ENCODE peak calls at places on chromosomes 7 and 10, in five cellular contexts. K, L, Q, R and G are unnamed samples.

GRCh38 chr10:99235872-99236626 is 397 bp upstream of the HPSE2 start:
- DNase-seq in K (no peak), Q (no peak), R (no peak), L (no peak), G (no peak)

GRCh38 chr10:118045842-118046490 is 775 bp downstream of the RAB11FIP2 start:
- DNase-seq in Q (peak), L (peak), K (peak), R (no peak), G (peak)

GRCh38 chr10:101217450-101218281 is 11.6 kb downstream of the LBX1 start:
- DNase-seq in Q (no peak), L (no peak), R (peak), K (no peak), G (peak)

GRCh38 chr7:130275826-130276291 is 9.2 kb downstream of the CPA2 start:
- DNase-seq in L (no peak), R (no peak), Q (no peak), K (no peak), G (no peak)

GRCh38 chr10:86292462-86293322 is 73.9 kb downstream of the GRID1 start:
- DNase-seq in Q (no peak), L (no peak), R (no peak), K (no peak), G (no peak)

GRCh38 chr10:106473129-106473528 is 691.4 kb downstream of the SORCS1 start:
- DNase-seq in L (no peak), R (no peak), Q (no peak), K (no peak), G (no peak)

GRCh38 chr10:113515521-113516045 is 37.3 kb upstream of the HABP2 start:
- DNase-seq in K (no peak), R (no peak), L (no peak), Q (no peak), G (no peak)

GRCh38 chr10:113235505-113235904 is 285.5 kb downstream of the TCF7L2 start:
- DNase-seq in K (no peak), Q (no peak), R (no peak), L (no peak), G (no peak)

GRCh38 chr7:24255139-24255538 is 28.9 kb upstream of the NPY start:
- DNase-seq in R (no peak), K (no peak), Q (no peak), L (no peak), G (no peak)

GRCh38 chr7:156947120-156947843 is 2.2 kb upstream of the NOM1 start:
- DNase-seq in R (no peak), Q (no peak), K (no peak), L (no peak), G (no peak)

GRCh38 chr7:69738396-69738889 is 140.2 kb downstream of the AUTS2 start:
- DNase-seq in R (no peak), L (no peak), K (no peak), Q (no peak), G (no peak)

GRCh38 chr7:4916115-4916514 is 32.6 kb upstream of the RADIL start:
- DNase-seq in K (no peak), Q (no peak), R (no peak), L (no peak), G (no peak)
- TF ChIP-seq CTCF in K (no peak), Q (no peak), R (no peak), L (no peak), G (no peak)

GRCh38 chr7:145036592-145037386 is 200.9 kb upstream of the TPK1 start:
- DNase-seq in L (no peak), Q (peak), R (peak), K (peak), G (peak)
- TF ChIP-seq CTCF in L (peak), Q (peak), R (peak), K (peak), G (peak)

GRCh38 chr10:103145046-103145445 is 48.0 kb downstream of the NT5C2 start:
- DNase-seq in L (no peak), K (no peak), R (no peak), Q (no peak), G (no peak)

GRCh38 chr10:103141950-103142349 is 51.1 kb downstream of the NT5C2 start:
- DNase-seq in L (no peak), K (no peak), R (no peak), Q (no peak), G (no peak)

GRCh38 chr10:103139803-103140202 is 53.3 kb downstream of the NT5C2 start:
- DNase-seq in K (no peak), Q (no peak), L (no peak), R (no peak), G (no peak)

GRCh38 chr10:103144086-103144485 is 49.0 kb downstream of the NT5C2 start:
- DNase-seq in K (no peak), R (no peak), Q (no peak), L (no peak), G (no peak)

GRCh38 chr10:103140469-103140868 is 52.6 kb downstream of the NT5C2 start:
- DNase-seq in K (no peak), R (no peak), L (no peak), Q (no peak), G (no peak)
- TF ChIP-seq CTCF in K (no peak), R (no peak), L (no peak), Q (no peak), G (no peak)

DNA sequence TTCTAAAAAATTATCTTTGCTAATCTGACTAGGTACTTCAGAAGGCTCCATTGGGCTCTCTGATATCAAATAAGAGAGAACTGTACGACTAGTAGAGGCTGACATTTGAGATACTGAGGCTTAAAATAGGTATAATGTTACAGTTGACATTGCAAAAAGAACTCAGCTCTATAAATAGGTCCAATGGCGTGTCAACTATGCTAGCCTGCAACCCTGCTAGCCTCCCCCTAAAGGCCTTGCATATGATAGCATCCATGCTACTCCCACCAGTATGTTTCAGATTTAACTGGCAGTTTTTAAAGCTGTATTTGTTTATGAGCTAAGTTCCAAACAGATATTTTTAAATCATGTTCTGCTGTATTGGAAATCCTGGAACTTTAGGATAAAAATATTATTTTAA is at the start of gene PPP1R3A:
- DNase-seq in K (no peak), Q (no peak), R (no peak), L (peak), G (no peak)
- TF ChIP-seq CTCF in K (no peak), Q (no peak), R (no peak), L (peak), G (no peak)

GRCh38 chr10:124566981-124567835 is 105.6 kb downstream of the LHPP start:
- DNase-seq in L (no peak), Q (no peak), K (no peak), R (no peak), G (no peak)
- TF ChIP-seq CTCF in L (no peak), Q (no peak), K (no peak), R (no peak), G (no peak)

DNA sequence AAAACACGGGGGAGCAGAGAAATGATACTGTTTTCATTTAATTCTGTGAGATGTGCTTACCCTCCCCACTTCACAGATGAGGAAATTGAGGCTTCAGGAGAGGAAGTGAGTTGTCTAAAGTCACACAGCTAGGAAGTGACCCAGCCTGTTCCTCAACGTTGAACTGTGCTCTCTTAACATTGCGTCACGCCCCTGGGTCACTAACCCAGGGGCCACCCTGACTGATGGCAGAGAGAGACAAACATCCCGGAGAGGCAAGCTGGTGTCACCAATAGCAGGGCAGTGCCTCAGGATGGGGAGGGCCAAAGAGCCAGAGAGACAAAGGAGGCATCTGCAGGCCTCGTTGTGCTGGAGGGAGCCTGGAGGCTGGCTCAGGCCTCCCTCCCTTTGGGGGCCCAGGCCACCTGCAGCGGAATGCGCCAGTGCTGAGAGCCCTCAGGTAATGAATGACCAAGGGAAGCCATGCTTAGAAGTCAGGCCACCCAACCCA is 81.4 kb downstream of the C10orf105 start:
- DNase-seq in Q (no peak), K (no peak), R (no peak), L (no peak), G (peak)
- TF ChIP-seq CTCF in Q (no peak), K (no peak), R (no peak), L (no peak), G (no peak)

GRCh38 chr10:49379596-49380410 is 16.1 kb downstream of the DRGX start:
- DNase-seq in L (no peak), R (no peak), Q (no peak), K (no peak), G (peak)
- TF ChIP-seq CTCF in L (no peak), R (peak), Q (no peak), K (no peak), G (peak)

GRCh38 chr7:19982841-19983835 is 209.7 kb upstream of the TMEM196 start:
- DNase-seq in Q (no peak), L (no peak), K (peak), R (no peak), G (peak)
- TF ChIP-seq CTCF in Q (no peak), L (peak), K (peak), R (peak), G (no peak)

GRCh38 chr10:70233109-70233938 is at the start of gene PPA1:
- DNase-seq in Q (peak), L (peak), K (peak), R (peak), G (peak)
- TF ChIP-seq CTCF in Q (no peak), L (peak), K (no peak), R (peak), G (no peak)